ENCODE peak calls at places on chromosomes 4 and X, in five cellular contexts. X is sigmoid colon, R is PC-9, M is EH, K is T-helper 17 cell. Z is an unnamed sample.

GRCh38 chrX:118536687-118537461 is 41.3 kb downstream of the DOCK11 start:
- DNase-seq in M (peak), R (peak), K (peak), X (no peak), Z (peak)

GRCh38 chr4:123776267-123776666 is 379.7 kb downstream of the SPRY1 start:
- DNase-seq in R (no peak), X (no peak), K (no peak), M (no peak), Z (no peak)

GRCh38 chr4:87209696-87210095 is 10.7 kb downstream of the KLHL8 start:
- DNase-seq in K (no peak), R (no peak), M (no peak), X (peak), Z (no peak)

GRCh38 chr4:142091691-142092182 is 455.4 kb downstream of the IL15 start:
- DNase-seq in M (peak), K (no peak), X (no peak), R (peak), Z (no peak)

GRCh38 chrX:96383428-96383827 is 301.2 kb upstream of the DIAPH2 start:
- DNase-seq in R (no peak), M (no peak), K (no peak), X (no peak), Z (no peak)

GRCh38 chrX:129772796-129773431 is 6.8 kb upstream of the SASH3 start:
- DNase-seq in M (no peak), R (no peak), K (no peak), X (peak), Z (no peak)

GRCh38 chr4:26459054-26459755 is 31.1 kb downstream of the CCKAR start:
- DNase-seq in X (no peak), M (peak), R (peak), K (no peak), Z (peak)

GRCh38 chr4:189265515-189265914 is 675.2 kb upstream of the FRG1 start:
- DNase-seq in R (no peak), M (no peak), X (no peak), K (no peak), Z (peak)

GRCh38 chr4:40434126-40434692 is 99.1 kb downstream of the CHRNA9 start:
- DNase-seq in X (no peak), R (no peak), M (no peak), K (no peak), Z (no peak)

GRCh38 chrX:76555816-76556215 is 128.3 kb downstream of the MAGEE1 start:
- DNase-seq in R (no peak), K (no peak), X (no peak), M (peak), Z (peak)

GRCh38 chrX:10039821-10040793 is 72.9 kb downstream of the CLDN34 start:
- DNase-seq in M (no peak), R (no peak), K (no peak), X (no peak), Z (no peak)

GRCh38 chr4:128427832-128428366 is 140.3 kb upstream of the PGRMC2 start:
- DNase-seq in M (peak), R (peak), X (no peak), K (no peak), Z (peak)

GRCh38 chr4:87410669-87411068 is 11.7 kb upstream of the NUDT9 start:
- DNase-seq in K (no peak), M (peak), R (no peak), X (no peak), Z (no peak)

GRCh38 chrX:39972340-39972739 is 125.4 kb downstream of the BCOR start:
- DNase-seq in X (no peak), R (no peak), K (no peak), M (peak), Z (no peak)

GRCh38 chr4:42708625-42709024 is 51.7 kb upstream of the ATP8A1 start:
- DNase-seq in X (no peak), K (no peak), R (no peak), M (no peak), Z (no peak)

GRCh38 chrX:26203556-26203955 is 11.3 kb downstream of the MAGEB6 start:
- DNase-seq in K (no peak), M (no peak), R (no peak), X (no peak), Z (no peak)

GRCh38 chr4:79763486-79764075 is 309.4 kb downstream of the ANTXR2 start:
- DNase-seq in X (no peak), K (no peak), M (no peak), R (no peak), Z (peak)

GRCh38 chrX:97490656-97491055 is 606.9 kb downstream of the RPA4 start:
- DNase-seq in R (no peak), M (no peak), X (no peak), K (no peak), Z (no peak)

GRCh38 chr4:73573794-73574528 is 46.3 kb downstream of the RASSF6 start:
- DNase-seq in K (no peak), X (peak), M (peak), R (no peak), Z (peak)

GRCh38 chr4:150139297-150139696 is 61.1 kb downstream of the DCLK2 start:
- DNase-seq in R (no peak), X (no peak), M (no peak), K (no peak), Z (no peak)

GRCh38 chrX:12741416-12741815 is 49.8 kb upstream of the PRPS2 start:
- DNase-seq in M (no peak), X (no peak), K (no peak), R (peak), Z (no peak)

GRCh38 chr4:61273237-61273636 is 73.1 kb downstream of the ADGRL3 start:
- DNase-seq in R (no peak), X (no peak), K (no peak), M (no peak), Z (no peak)

GRCh38 chr4:102827674-102828496 is 534 bp upstream of the UBE2D3 start:
- DNase-seq in K (peak), R (peak), X (peak), M (peak), Z (peak)

GRCh38 chrX:22395372-22395771 is 122.7 kb downstream of the CBLL2 start:
- DNase-seq in R (no peak), M (peak), X (no peak), K (no peak), Z (no peak)

GRCh38 chr4:107616838-107617389 is 103.1 kb downstream of the PAPSS1 start:
- DNase-seq in M (no peak), X (no peak), R (no peak), K (no peak), Z (no peak)

GRCh38 chrX:53224860-53225797 is at the start of gene KDM5C:
- DNase-seq in K (peak), R (peak), M (peak), X (peak), Z (peak)

GRCh38 chrX:15564981-15565579 is 35.7 kb downstream of the ACE2 start:
- DNase-seq in X (peak), M (peak), K (no peak), R (peak), Z (peak)

GRCh38 chr4:1130318-1131186 is 17.2 kb upstream of the RNF212 start:
- DNase-seq in K (peak), M (peak), R (peak), X (peak), Z (peak)

GRCh38 chr4:38166082-38166481 is 205.9 kb downstream of the PTTG2 start:
- DNase-seq in X (no peak), R (no peak), M (no peak), K (no peak), Z (peak)

GRCh38 chrX:134619838-134620237 is 38.4 kb downstream of the PLAC1 start:
- DNase-seq in M (no peak), R (peak), K (no peak), X (no peak), Z (no peak)

GRCh38 chr4:171186700-171187099 is 626.5 kb upstream of the GALNTL6 start:
- DNase-seq in K (no peak), R (no peak), M (no peak), X (no peak), Z (peak)